ENCODE peak calls at places on chromosomes 11 and 22, in five cellular contexts. E, Q, B, U and D are unnamed samples.

GRCh38 chr11:44524751-44525171 is 40.7 kb upstream of the CD82 start:
- DNase-seq in E (no peak), Q (no peak), B (no peak), U (no peak), D (no peak)

GRCh38 chr11:78224506-78224905 is 35.8 kb downstream of the USP35 start:
- DNase-seq in Q (no peak), U (no peak), E (no peak), B (no peak), D (no peak)

GRCh38 chr11:69186316-69187266 is 30.9 kb downstream of the SMIM38 start:
- DNase-seq in E (no peak), U (no peak), Q (no peak), B (no peak), D (no peak)

GRCh38 chr11:2673871-2674471 is 25.8 kb downstream of the KCNQ1OT1 start:
- DNase-seq in B (no peak), Q (peak), E (no peak), U (no peak), D (peak)

GRCh38 chr11:71500601-71501021 is 26.5 kb upstream of the KRTAP5-7 start:
- DNase-seq in B (no peak), Q (no peak), U (no peak), E (peak), D (no peak)

GRCh38 chr11:79404325-79404724 is 36.5 kb downstream of the TENM4 start:
- DNase-seq in Q (no peak), U (no peak), B (no peak), E (no peak), D (no peak)

GRCh38 chr22:27124336-27125023 is 467.1 kb downstream of the MIAT start:
- DNase-seq in B (no peak), U (no peak), Q (no peak), E (no peak), D (no peak)

GRCh38 chr11:76161261-76161961 is 44.9 kb downstream of the WNT11 start:
- DNase-seq in E (no peak), Q (no peak), U (no peak), B (no peak), D (peak)

GRCh38 chr11:79092791-79093313 is 348.0 kb downstream of the TENM4 start:
- DNase-seq in E (peak), U (no peak), B (no peak), Q (peak), D (no peak)

GRCh38 chr11:85845052-85845631 is 10.0 kb upstream of the CCDC83 start:
- DNase-seq in U (no peak), B (no peak), Q (no peak), E (no peak), D (no peak)

DNA sequence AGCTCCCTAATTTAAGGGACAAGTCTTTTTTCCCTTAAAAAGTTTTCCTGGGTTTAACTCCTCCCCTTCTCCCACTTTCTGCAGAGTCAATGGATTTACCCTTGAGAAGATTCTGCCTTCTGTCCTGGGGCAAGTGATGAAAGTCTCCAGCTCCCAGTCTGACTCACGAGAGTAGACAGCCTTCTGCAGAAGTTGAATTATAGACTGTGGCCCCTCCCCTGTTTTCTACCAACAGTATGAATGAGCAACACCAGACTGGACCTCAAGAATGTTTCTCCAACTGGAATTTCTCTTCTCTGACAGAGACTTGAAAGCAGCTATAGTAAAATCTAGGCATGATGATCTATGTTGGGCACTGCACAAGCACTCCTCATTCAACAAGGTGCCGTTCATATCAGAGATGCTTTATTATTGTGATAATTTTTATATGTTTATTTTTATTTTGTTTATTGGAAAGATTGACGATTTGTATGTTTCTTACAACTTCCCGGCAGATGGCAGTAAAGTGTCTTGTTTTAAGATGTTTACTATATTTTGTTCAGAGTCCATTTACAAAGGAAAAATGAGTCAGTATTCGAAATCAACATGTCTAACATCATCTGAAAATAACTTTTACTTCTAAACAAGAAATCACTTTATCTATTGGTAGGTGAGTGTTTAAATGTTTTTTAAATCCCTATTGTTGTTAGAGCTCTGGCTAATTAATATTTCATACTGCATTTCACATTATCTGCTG is 56.6 kb downstream of the LMO2 start:
- DNase-seq in U (no peak), Q (no peak), E (peak), B (no peak), D (no peak)
- TF ChIP-seq CTCF in U (peak), Q (peak), E (peak), B (peak), D (peak)

GRCh38 chr22:41932353-41932752 is 5.7 kb upstream of the TNFRSF13C start:
- DNase-seq in U (no peak), Q (no peak), E (no peak), B (no peak), D (no peak)
- H3K27ac ChIP-seq in U (no peak), Q (no peak), E (no peak), B (no peak), D (no peak)

DNA sequence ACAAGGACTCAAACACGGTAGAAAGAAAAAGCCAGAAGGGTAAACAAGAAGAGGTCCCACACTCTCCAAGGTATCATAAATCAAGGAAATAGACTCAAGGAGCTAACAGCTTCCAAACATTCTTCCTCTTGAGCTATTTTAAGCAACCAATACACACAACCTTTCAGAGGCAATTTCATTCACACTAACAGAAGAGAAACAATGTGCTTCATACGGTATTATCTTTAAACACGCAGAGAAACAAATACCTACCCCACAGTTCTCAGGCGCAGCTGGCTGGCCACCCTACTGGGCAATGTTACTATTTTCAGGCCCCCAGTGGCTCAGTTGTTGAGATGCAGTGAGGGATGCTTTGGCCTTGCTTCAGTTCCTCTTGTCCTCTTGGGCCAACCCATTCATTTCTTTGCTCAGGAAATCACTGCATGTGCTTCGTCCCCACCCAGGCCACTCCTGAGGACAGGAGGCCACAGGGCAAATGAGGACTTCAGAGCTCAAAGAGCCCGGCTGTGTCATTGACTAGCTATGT is 15.7 kb downstream of the ABTB2 start:
- DNase-seq in B (peak), E (no peak), Q (no peak), U (no peak), D (no peak)
- TF ChIP-seq CTCF in B (no peak), E (no peak), Q (no peak), U (no peak), D (no peak)

GRCh38 chr11:8684600-8685290 is 2.2 kb downstream of the RPL27A start:
- DNase-seq in U (no peak), Q (no peak), E (no peak), B (no peak), D (no peak)
- H3K27ac ChIP-seq in U (peak), Q (peak), E (peak), B (peak), D (no peak)

GRCh38 chr22:20424553-20424936 is 13.1 kb downstream of the SCARF2 start:
- DNase-seq in U (no peak), E (no peak), Q (no peak), B (no peak), D (no peak)
- TF ChIP-seq CTCF in U (no peak), E (no peak), Q (no peak), B (no peak), D (no peak)

GRCh38 chr22:17764036-17764435 is 10.2 kb downstream of the BID start:
- DNase-seq in U (no peak), Q (no peak), E (no peak), B (no peak), D (no peak)
- H3K27ac ChIP-seq in U (no peak), Q (no peak), E (no peak), B (no peak), D (no peak)

GRCh38 chr11:34165786-34166557 is 60.5 kb downstream of the NAT10 start:
- DNase-seq in B (no peak), Q (no peak), U (no peak), E (no peak), D (peak)
- TF ChIP-seq CTCF in B (no peak), Q (no peak), U (peak), E (no peak), D (no peak)

DNA sequence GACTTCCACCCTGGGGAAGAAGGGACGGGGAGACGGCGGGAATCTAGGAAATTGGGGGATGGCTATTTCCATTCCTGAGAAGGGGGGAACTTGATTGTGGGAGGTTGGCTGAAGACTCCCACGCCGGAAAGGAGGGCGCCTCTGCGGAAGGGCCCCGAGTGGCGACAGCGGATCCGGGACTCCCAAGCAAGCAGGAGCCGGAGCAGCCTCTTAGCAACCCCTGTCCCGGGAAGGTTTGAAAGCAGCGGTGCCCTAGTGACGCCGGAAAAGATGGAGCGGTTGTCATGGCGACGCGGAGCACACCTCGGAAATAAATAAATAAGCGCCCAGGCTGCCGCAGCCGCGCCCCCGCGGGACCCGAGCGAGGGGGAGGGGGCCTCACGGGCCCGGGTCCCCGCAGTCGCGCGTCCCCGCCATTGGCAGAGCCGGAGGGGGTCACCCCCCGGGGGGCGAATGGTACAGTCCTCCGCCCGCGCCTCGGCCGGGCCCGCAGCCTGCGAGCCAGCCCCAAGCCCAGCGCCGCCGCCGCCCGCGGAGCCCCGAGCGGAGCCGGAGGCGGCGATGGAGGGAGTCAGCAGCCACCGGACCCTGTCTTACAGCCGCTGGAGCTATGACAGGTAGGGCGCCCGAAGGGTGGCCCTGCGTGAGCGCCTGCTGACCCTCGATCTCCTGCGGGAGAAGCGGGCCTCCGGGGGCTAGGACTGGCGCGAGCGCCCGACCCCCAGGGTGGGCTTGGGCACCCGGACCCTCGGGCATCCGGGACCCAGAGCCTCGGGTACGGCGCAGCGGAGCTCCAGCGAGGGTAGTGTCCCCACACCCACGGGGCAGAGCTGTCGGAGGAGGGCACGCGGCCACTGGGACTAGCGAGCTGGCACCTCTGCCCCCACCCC is 31.9 kb downstream of the EIF3F start:
- DNase-seq in E (no peak), Q (peak), U (no peak), B (peak), D (peak)
- H3K27ac ChIP-seq in E (no peak), Q (peak), U (no peak), B (peak), D (peak)

GRCh38 chr11:83956119-83956697 is 670.0 kb upstream of the CCDC90B start:
- DNase-seq in Q (no peak), B (no peak), E (no peak), U (no peak), D (peak)

GRCh38 chr11:83945953-83946352 is 659.8 kb upstream of the CCDC90B start:
- DNase-seq in B (no peak), Q (no peak), U (no peak), E (no peak), D (no peak)

GRCh38 chr11:83957038-83957900 is 671.1 kb upstream of the CCDC90B start:
- DNase-seq in Q (no peak), B (no peak), U (no peak), E (no peak), D (no peak)

GRCh38 chr11:83948205-83948604 is 662.0 kb upstream of the CCDC90B start:
- DNase-seq in E (no peak), U (no peak), B (no peak), Q (no peak), D (no peak)

DNA sequence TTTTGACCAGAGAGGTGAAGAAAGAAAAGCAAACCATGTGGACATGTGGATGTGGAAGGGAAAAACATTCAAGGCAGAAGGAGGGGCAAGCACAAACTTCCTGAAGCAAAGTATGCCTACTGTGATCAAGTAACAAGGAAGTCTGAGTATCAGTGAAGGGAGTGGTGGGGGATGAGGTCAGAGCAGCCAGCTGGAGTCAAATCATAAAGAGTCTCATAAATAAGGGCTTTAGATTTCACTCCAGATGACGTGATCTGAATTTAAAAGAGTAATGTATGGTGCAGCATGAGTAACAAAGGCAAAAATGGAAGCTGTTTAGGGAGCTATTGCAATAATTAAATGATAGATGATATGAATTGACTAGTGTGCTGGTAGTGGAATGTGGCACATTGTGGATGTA is 665.4 kb upstream of the CCDC90B start:
- DNase-seq in B (no peak), U (no peak), Q (no peak), E (no peak), D (no peak)
- TF ChIP-seq CTCF in B (no peak), U (no peak), Q (no peak), E (no peak), D (no peak)

DNA sequence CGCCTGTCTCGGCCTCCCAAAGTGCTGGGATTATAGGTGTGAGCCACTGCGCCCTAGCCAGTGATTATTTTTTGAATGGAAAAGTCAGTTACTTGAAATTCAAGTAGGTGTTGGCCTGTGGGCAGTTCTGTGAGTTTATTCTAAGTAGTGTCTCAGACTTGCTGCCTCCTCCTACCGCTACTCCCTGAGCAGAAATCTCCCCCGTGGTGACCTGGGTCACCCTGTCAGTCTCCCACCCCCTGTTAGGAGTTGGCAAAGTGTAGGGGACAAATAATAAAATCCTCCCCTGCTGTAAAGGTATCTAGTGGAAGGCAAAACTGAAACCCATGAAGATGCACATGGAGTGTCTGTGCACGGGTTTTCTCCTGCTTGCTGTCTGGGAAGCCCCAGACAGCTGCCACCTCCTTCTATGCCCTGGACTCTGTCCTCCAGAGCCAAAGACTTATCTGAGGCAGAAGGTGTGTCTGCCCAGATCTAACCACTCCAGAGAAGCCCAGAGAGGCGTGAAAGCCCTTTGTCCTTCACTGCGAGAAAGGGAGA is 26.3 kb downstream of the SNAP29 start:
- DNase-seq in B (no peak), E (no peak), Q (no peak), U (no peak), D (no peak)
- H3K27ac ChIP-seq in B (peak), E (peak), Q (peak), U (no peak), D (no peak)